ENCODE peak calls at places on chromosomes 2 and 18, in nine cellular contexts. One of them, this sample, is unnamed.

GRCh38 chr2:150425121-150425559 is 62.3 kb downstream of the RND3 start:
- DNase-seq in ELR: peak
- DNase-seq in HTR-8/SVneo: no peak
- DNase-seq in upper lobe of right lung: no peak
- DNase-seq in vagina: no peak
- DNase-seq in EL: no peak
- DNase-seq in effector memory CD4-positive, alpha-beta T cell: no peak
- DNase-seq in C1 segment of cervical spinal cord: no peak
- DNase-seq in NCI-H1092 treated with DMSO at 0.1 percent for 48 hours: no peak
- DNase-seq in this sample: no peak

GRCh38 chr2:96800762-96801463 is 15.2 kb upstream of the CNNM3 start:
- DNase-seq in ELR: peak
- DNase-seq in HTR-8/SVneo: peak
- DNase-seq in upper lobe of right lung: peak
- DNase-seq in vagina: no peak
- DNase-seq in EL: peak
- DNase-seq in effector memory CD4-positive, alpha-beta T cell: peak
- DNase-seq in C1 segment of cervical spinal cord: peak
- DNase-seq in NCI-H1092 treated with DMSO at 0.1 percent for 48 hours: peak
- DNase-seq in this sample: peak

GRCh38 chr2:55555977-55556376 is 36.5 kb downstream of the CFAP36 start:
- DNase-seq in ELR: peak
- DNase-seq in HTR-8/SVneo: no peak
- DNase-seq in upper lobe of right lung: no peak
- DNase-seq in vagina: no peak
- DNase-seq in EL: peak
- DNase-seq in effector memory CD4-positive, alpha-beta T cell: no peak
- DNase-seq in C1 segment of cervical spinal cord: no peak
- DNase-seq in NCI-H1092 treated with DMSO at 0.1 percent for 48 hours: no peak
- DNase-seq in this sample: peak

GRCh38 chr2:191255756-191256312 is 10.6 kb downstream of the MYO1B start:
- DNase-seq in ELR: no peak
- DNase-seq in HTR-8/SVneo: no peak
- DNase-seq in upper lobe of right lung: no peak
- DNase-seq in vagina: no peak
- DNase-seq in EL: peak
- DNase-seq in effector memory CD4-positive, alpha-beta T cell: no peak
- DNase-seq in C1 segment of cervical spinal cord: no peak
- DNase-seq in NCI-H1092 treated with DMSO at 0.1 percent for 48 hours: no peak
- DNase-seq in this sample: no peak

GRCh38 chr2:240162531-240162930 is 22.1 kb upstream of the OTOS start:
- DNase-seq in ELR: no peak
- DNase-seq in HTR-8/SVneo: no peak
- DNase-seq in upper lobe of right lung: peak
- DNase-seq in vagina: no peak
- DNase-seq in EL: no peak
- DNase-seq in effector memory CD4-positive, alpha-beta T cell: no peak
- DNase-seq in C1 segment of cervical spinal cord: no peak
- DNase-seq in NCI-H1092 treated with DMSO at 0.1 percent for 48 hours: no peak
- DNase-seq in this sample: no peak

GRCh38 chr2:218850796-218851195 is 8.8 kb upstream of the WNT6 start:
- DNase-seq in ELR: no peak
- DNase-seq in HTR-8/SVneo: no peak
- DNase-seq in upper lobe of right lung: no peak
- DNase-seq in vagina: no peak
- DNase-seq in EL: no peak
- DNase-seq in effector memory CD4-positive, alpha-beta T cell: no peak
- DNase-seq in C1 segment of cervical spinal cord: no peak
- DNase-seq in NCI-H1092 treated with DMSO at 0.1 percent for 48 hours: no peak
- DNase-seq in this sample: no peak

GRCh38 chr2:128321421-128321775 is 2.7 kb upstream of the HS6ST1 start:
- DNase-seq in ELR: no peak
- DNase-seq in HTR-8/SVneo: no peak
- DNase-seq in upper lobe of right lung: no peak
- DNase-seq in vagina: peak
- DNase-seq in EL: no peak
- DNase-seq in effector memory CD4-positive, alpha-beta T cell: no peak
- DNase-seq in C1 segment of cervical spinal cord: no peak
- DNase-seq in NCI-H1092 treated with DMSO at 0.1 percent for 48 hours: no peak
- DNase-seq in this sample: no peak

GRCh38 chr2:205024822-205025518 is 479.7 kb downstream of the PARD3B start:
- DNase-seq in ELR: peak
- DNase-seq in HTR-8/SVneo: peak
- DNase-seq in upper lobe of right lung: no peak
- DNase-seq in vagina: no peak
- DNase-seq in EL: peak
- DNase-seq in effector memory CD4-positive, alpha-beta T cell: no peak
- DNase-seq in C1 segment of cervical spinal cord: peak
- DNase-seq in NCI-H1092 treated with DMSO at 0.1 percent for 48 hours: peak
- DNase-seq in this sample: no peak

GRCh38 chr2:84919885-84920580 is 14.6 kb downstream of the TMSB10 start:
- DNase-seq in ELR: peak
- DNase-seq in HTR-8/SVneo: peak
- DNase-seq in upper lobe of right lung: no peak
- DNase-seq in vagina: peak
- DNase-seq in EL: peak
- DNase-seq in effector memory CD4-positive, alpha-beta T cell: no peak
- DNase-seq in C1 segment of cervical spinal cord: no peak
- DNase-seq in NCI-H1092 treated with DMSO at 0.1 percent for 48 hours: no peak
- DNase-seq in this sample: peak

GRCh38 chr2:34447097-34447496 is 848.0 kb upstream of the FAM98A start:
- DNase-seq in ELR: no peak
- DNase-seq in HTR-8/SVneo: no peak
- DNase-seq in upper lobe of right lung: no peak
- DNase-seq in vagina: no peak
- DNase-seq in EL: no peak
- DNase-seq in effector memory CD4-positive, alpha-beta T cell: no peak
- DNase-seq in C1 segment of cervical spinal cord: no peak
- DNase-seq in NCI-H1092 treated with DMSO at 0.1 percent for 48 hours: no peak
- DNase-seq in this sample: no peak

GRCh38 chr2:43082878-43083261 is 143.5 kb downstream of the ZFP36L2 start:
- DNase-seq in ELR: no peak
- DNase-seq in HTR-8/SVneo: no peak
- DNase-seq in upper lobe of right lung: no peak
- DNase-seq in vagina: no peak
- DNase-seq in EL: no peak
- DNase-seq in effector memory CD4-positive, alpha-beta T cell: no peak
- DNase-seq in C1 segment of cervical spinal cord: no peak
- DNase-seq in NCI-H1092 treated with DMSO at 0.1 percent for 48 hours: no peak
- DNase-seq in this sample: no peak

GRCh38 chr2:238097988-238098853 is 1.9 kb upstream of the ESPNL start:
- DNase-seq in ELR: peak
- DNase-seq in HTR-8/SVneo: peak
- DNase-seq in upper lobe of right lung: peak
- DNase-seq in vagina: peak
- DNase-seq in EL: peak
- DNase-seq in effector memory CD4-positive, alpha-beta T cell: no peak
- DNase-seq in C1 segment of cervical spinal cord: peak
- DNase-seq in NCI-H1092 treated with DMSO at 0.1 percent for 48 hours: no peak
- DNase-seq in this sample: peak

GRCh38 chr2:50556934-50557575 is 474.9 kb downstream of the NRXN1 start:
- DNase-seq in ELR: no peak
- DNase-seq in HTR-8/SVneo: peak
- DNase-seq in upper lobe of right lung: no peak
- DNase-seq in vagina: no peak
- DNase-seq in EL: no peak
- DNase-seq in effector memory CD4-positive, alpha-beta T cell: no peak
- DNase-seq in C1 segment of cervical spinal cord: no peak
- DNase-seq in NCI-H1092 treated with DMSO at 0.1 percent for 48 hours: no peak
- DNase-seq in this sample: no peak

GRCh38 chr2:160491922-160492371 is 1.7 kb downstream of the RBMS1 start:
- DNase-seq in ELR: peak
- DNase-seq in HTR-8/SVneo: no peak
- DNase-seq in upper lobe of right lung: no peak
- DNase-seq in vagina: no peak
- DNase-seq in EL: peak
- DNase-seq in effector memory CD4-positive, alpha-beta T cell: no peak
- DNase-seq in C1 segment of cervical spinal cord: no peak
- DNase-seq in NCI-H1092 treated with DMSO at 0.1 percent for 48 hours: no peak
- DNase-seq in this sample: no peak

GRCh38 chr2:4354678-4355077 is 651.3 kb downstream of the DCDC2C start:
- DNase-seq in ELR: no peak
- DNase-seq in HTR-8/SVneo: no peak
- DNase-seq in upper lobe of right lung: peak
- DNase-seq in vagina: no peak
- DNase-seq in EL: no peak
- DNase-seq in effector memory CD4-positive, alpha-beta T cell: no peak
- DNase-seq in C1 segment of cervical spinal cord: no peak
- DNase-seq in NCI-H1092 treated with DMSO at 0.1 percent for 48 hours: no peak
- DNase-seq in this sample: peak

GRCh38 chr18:48534364-48534763 is 4.5 kb upstream of the CTIF start:
- DNase-seq in ELR: peak
- DNase-seq in HTR-8/SVneo: no peak
- DNase-seq in upper lobe of right lung: no peak
- DNase-seq in vagina: peak
- DNase-seq in EL: peak
- DNase-seq in effector memory CD4-positive, alpha-beta T cell: no peak
- DNase-seq in C1 segment of cervical spinal cord: no peak
- DNase-seq in NCI-H1092 treated with DMSO at 0.1 percent for 48 hours: no peak
- DNase-seq in this sample: no peak

GRCh38 chr2:83055338-83056010 is 1403.6 kb downstream of the SUCLG1 start:
- DNase-seq in ELR: peak
- DNase-seq in HTR-8/SVneo: peak
- DNase-seq in upper lobe of right lung: no peak
- DNase-seq in vagina: no peak
- DNase-seq in EL: peak
- DNase-seq in effector memory CD4-positive, alpha-beta T cell: no peak
- DNase-seq in C1 segment of cervical spinal cord: no peak
- DNase-seq in NCI-H1092 treated with DMSO at 0.1 percent for 48 hours: no peak
- DNase-seq in this sample: no peak

GRCh38 chr2:239387811-239388210 is 13.0 kb downstream of the HDAC4 start:
- DNase-seq in ELR: no peak
- DNase-seq in HTR-8/SVneo: no peak
- DNase-seq in upper lobe of right lung: peak
- DNase-seq in vagina: no peak
- DNase-seq in EL: no peak
- DNase-seq in effector memory CD4-positive, alpha-beta T cell: no peak
- DNase-seq in C1 segment of cervical spinal cord: no peak
- DNase-seq in NCI-H1092 treated with DMSO at 0.1 percent for 48 hours: no peak
- DNase-seq in this sample: no peak

GRCh38 chr2:15658911-15659310 is 67.2 kb downstream of the DDX1 start:
- DNase-seq in ELR: no peak
- DNase-seq in HTR-8/SVneo: no peak
- DNase-seq in upper lobe of right lung: no peak
- DNase-seq in vagina: no peak
- DNase-seq in EL: no peak
- DNase-seq in effector memory CD4-positive, alpha-beta T cell: no peak
- DNase-seq in C1 segment of cervical spinal cord: no peak
- DNase-seq in NCI-H1092 treated with DMSO at 0.1 percent for 48 hours: no peak
- DNase-seq in this sample: no peak

GRCh38 chr2:241941691-241942301 is 72.3 kb downstream of the RTP5 start:
- DNase-seq in ELR: no peak
- DNase-seq in HTR-8/SVneo: no peak
- DNase-seq in upper lobe of right lung: no peak
- DNase-seq in vagina: no peak
- DNase-seq in EL: no peak
- DNase-seq in effector memory CD4-positive, alpha-beta T cell: no peak
- DNase-seq in C1 segment of cervical spinal cord: no peak
- DNase-seq in NCI-H1092 treated with DMSO at 0.1 percent for 48 hours: no peak
- DNase-seq in this sample: no peak

GRCh38 chr2:235267251-235267650 is 226.6 kb upstream of the AGAP1 start:
- DNase-seq in ELR: no peak
- DNase-seq in HTR-8/SVneo: no peak
- DNase-seq in upper lobe of right lung: no peak
- DNase-seq in vagina: no peak
- DNase-seq in EL: no peak
- DNase-seq in effector memory CD4-positive, alpha-beta T cell: no peak
- DNase-seq in C1 segment of cervical spinal cord: no peak
- DNase-seq in NCI-H1092 treated with DMSO at 0.1 percent for 48 hours: no peak
- DNase-seq in this sample: no peak

GRCh38 chr18:8933714-8934284 is 168.7 kb upstream of the NDUFV2 start:
- DNase-seq in ELR: no peak
- DNase-seq in HTR-8/SVneo: no peak
- DNase-seq in upper lobe of right lung: no peak
- DNase-seq in vagina: no peak
- DNase-seq in EL: no peak
- DNase-seq in effector memory CD4-positive, alpha-beta T cell: no peak
- DNase-seq in C1 segment of cervical spinal cord: no peak
- DNase-seq in NCI-H1092 treated with DMSO at 0.1 percent for 48 hours: no peak
- DNase-seq in this sample: no peak

GRCh38 chr2:71544919-71545571 is 91.7 kb downstream of the DYSF start:
- DNase-seq in ELR: no peak
- DNase-seq in HTR-8/SVneo: no peak
- DNase-seq in upper lobe of right lung: peak
- DNase-seq in vagina: no peak
- DNase-seq in EL: no peak
- DNase-seq in effector memory CD4-positive, alpha-beta T cell: no peak
- DNase-seq in C1 segment of cervical spinal cord: no peak
- DNase-seq in NCI-H1092 treated with DMSO at 0.1 percent for 48 hours: no peak
- DNase-seq in this sample: no peak

GRCh38 chr2:227228061-227228667 is 63.7 kb downstream of the COL4A3 start:
- DNase-seq in ELR: no peak
- DNase-seq in HTR-8/SVneo: no peak
- DNase-seq in upper lobe of right lung: peak
- DNase-seq in vagina: no peak
- DNase-seq in EL: peak
- DNase-seq in effector memory CD4-positive, alpha-beta T cell: no peak
- DNase-seq in C1 segment of cervical spinal cord: peak
- DNase-seq in NCI-H1092 treated with DMSO at 0.1 percent for 48 hours: peak
- DNase-seq in this sample: no peak

GRCh38 chr2:124283090-124283489 is 258.0 kb downstream of the CNTNAP5 start:
- DNase-seq in ELR: peak
- DNase-seq in HTR-8/SVneo: no peak
- DNase-seq in upper lobe of right lung: no peak
- DNase-seq in vagina: no peak
- DNase-seq in EL: peak
- DNase-seq in effector memory CD4-positive, alpha-beta T cell: no peak
- DNase-seq in C1 segment of cervical spinal cord: no peak
- DNase-seq in NCI-H1092 treated with DMSO at 0.1 percent for 48 hours: no peak
- DNase-seq in this sample: no peak

GRCh38 chr2:22904126-22904684 is 480.8 kb upstream of the KLHL29 start:
- DNase-seq in ELR: peak
- DNase-seq in HTR-8/SVneo: peak
- DNase-seq in upper lobe of right lung: peak
- DNase-seq in vagina: peak
- DNase-seq in EL: peak
- DNase-seq in effector memory CD4-positive, alpha-beta T cell: no peak
- DNase-seq in C1 segment of cervical spinal cord: no peak
- DNase-seq in NCI-H1092 treated with DMSO at 0.1 percent for 48 hours: no peak
- DNase-seq in this sample: peak

GRCh38 chr2:158407031-158407430 is 49.5 kb downstream of the CCDC148 start:
- DNase-seq in ELR: no peak
- DNase-seq in HTR-8/SVneo: no peak
- DNase-seq in upper lobe of right lung: no peak
- DNase-seq in vagina: no peak
- DNase-seq in EL: no peak
- DNase-seq in effector memory CD4-positive, alpha-beta T cell: no peak
- DNase-seq in C1 segment of cervical spinal cord: no peak
- DNase-seq in NCI-H1092 treated with DMSO at 0.1 percent for 48 hours: no peak
- DNase-seq in this sample: no peak

GRCh38 chr2:14779252-14779651 is 146.7 kb downstream of the LRATD1 start:
- DNase-seq in ELR: peak
- DNase-seq in HTR-8/SVneo: no peak
- DNase-seq in upper lobe of right lung: no peak
- DNase-seq in vagina: no peak
- DNase-seq in EL: no peak
- DNase-seq in effector memory CD4-positive, alpha-beta T cell: no peak
- DNase-seq in C1 segment of cervical spinal cord: no peak
- DNase-seq in NCI-H1092 treated with DMSO at 0.1 percent for 48 hours: no peak
- DNase-seq in this sample: no peak

GRCh38 chr18:58502628-58503027 is 126.3 kb downstream of the ALPK2 start:
- DNase-seq in ELR: no peak
- DNase-seq in HTR-8/SVneo: no peak
- DNase-seq in upper lobe of right lung: no peak
- DNase-seq in vagina: no peak
- DNase-seq in EL: no peak
- DNase-seq in effector memory CD4-positive, alpha-beta T cell: no peak
- DNase-seq in C1 segment of cervical spinal cord: no peak
- DNase-seq in NCI-H1092 treated with DMSO at 0.1 percent for 48 hours: no peak
- DNase-seq in this sample: no peak

GRCh38 chr2:176161817-176162626 is 4.9 kb downstream of the HOXD3 start:
- DNase-seq in ELR: peak
- DNase-seq in HTR-8/SVneo: no peak
- DNase-seq in upper lobe of right lung: no peak
- DNase-seq in vagina: no peak
- DNase-seq in EL: peak
- DNase-seq in effector memory CD4-positive, alpha-beta T cell: no peak
- DNase-seq in C1 segment of cervical spinal cord: no peak
- DNase-seq in NCI-H1092 treated with DMSO at 0.1 percent for 48 hours: no peak
- DNase-seq in this sample: no peak

GRCh38 chr2:240913810-240914644 is 7.9 kb downstream of the CROCC2 start:
- DNase-seq in ELR: peak
- DNase-seq in HTR-8/SVneo: peak
- DNase-seq in upper lobe of right lung: peak
- DNase-seq in vagina: no peak
- DNase-seq in EL: peak
- DNase-seq in effector memory CD4-positive, alpha-beta T cell: peak
- DNase-seq in C1 segment of cervical spinal cord: peak
- DNase-seq in NCI-H1092 treated with DMSO at 0.1 percent for 48 hours: peak
- DNase-seq in this sample: peak